ENCODE peak calls at places on chromosomes 7 and 10, in nine cellular contexts. N is AG10803; V is neuronal stem cell; R is NCI-H2107; G is Calu3; L is Kasumi-1; X is RPMI7951; J is HCT116; D is activated naive CD4-positive, alpha-beta T cell treated with anti-CD3 and anti-CD28 coated beads for 36 hours. Q is an unnamed sample.

GRCh38 chr10:62772186-62772950 is 32.2 kb upstream of the ADO start:
- DNase-seq in J (no peak), G (no peak), D (no peak), L (no peak), V (no peak), R (no peak), N (peak), X (peak), Q (no peak)

GRCh38 chr7:43954524-43955228 is 28.4 kb downstream of the UBE2D4 start:
- DNase-seq in L (peak), R (no peak), D (peak), V (no peak), N (peak), G (peak), J (peak), X (peak), Q (peak)

GRCh38 chr7:16345979-16346958 is 75.1 kb downstream of the CRPPA start:
- DNase-seq in R (no peak), D (no peak), V (no peak), L (peak), G (peak), J (peak), N (peak), X (peak), Q (peak)

GRCh38 chr10:25828475-25828874 is 105.6 kb upstream of the MYO3A start:
- DNase-seq in G (no peak), V (no peak), D (no peak), L (no peak), X (no peak), J (no peak), N (no peak), R (no peak), Q (no peak)

GRCh38 chr7:134766779-134767566 is 12.5 kb upstream of the CALD1 start:
- DNase-seq in N (peak), V (no peak), L (no peak), R (no peak), X (no peak), D (no peak), G (peak), J (no peak), Q (peak)

GRCh38 chr7:88216276-88216675 is 3.6 kb downstream of the SRI start:
- DNase-seq in G (no peak), R (no peak), L (no peak), N (no peak), V (no peak), J (no peak), D (no peak), X (no peak), Q (no peak)

GRCh38 chr10:50536617-50537252 is 87.0 kb downstream of the SGMS1 start:
- DNase-seq in G (no peak), R (no peak), D (peak), X (peak), L (no peak), J (no peak), V (no peak), N (no peak), Q (peak)

GRCh38 chr7:101550641-101551531 is 78.2 kb downstream of the MYL10 start:
- DNase-seq in D (peak), J (no peak), L (no peak), R (no peak), N (peak), V (peak), G (no peak), X (peak), Q (no peak)

GRCh38 chr10:6694447-6695155 is 114.5 kb upstream of the PRKCQ start:
- DNase-seq in V (no peak), G (no peak), N (peak), J (no peak), D (peak), X (no peak), L (no peak), R (no peak), Q (peak)

Q was measured in EL.